ENCODE peak calls at places on chromosomes 7 and 10, in four cellular contexts. R is adipocyte, Y is SJSA1, Z is cardiac muscle cell. P is an unnamed sample.

GRCh38 chr7:131934452-131934851 is 378.0 kb upstream of the PODXL start:
- DNase-seq in R (no peak), Z (no peak), Y (no peak), P (no peak)

GRCh38 chr7:6026917-6027316 is 4.3 kb upstream of the ANKRD61 start:
- DNase-seq in Z (no peak), R (no peak), Y (no peak), P (no peak)

GRCh38 chr10:91271886-91272285 is 51.4 kb downstream of the PCGF5 start:
- DNase-seq in Y (no peak), Z (no peak), R (peak), P (peak)

GRCh38 chr10:24261627-24262026 is 52.7 kb downstream of the KIAA1217 start:
- DNase-seq in Z (no peak), Y (no peak), R (no peak), P (no peak)

GRCh38 chr7:46446151-46446550 is 525.1 kb upstream of the IGFBP3 start:
- DNase-seq in Z (no peak), R (no peak), Y (no peak), P (no peak)

GRCh38 chr7:650339-651031 is 76.0 kb upstream of the DNAAF5 start:
- DNase-seq in Z (no peak), R (no peak), Y (no peak), P (no peak)

GRCh38 chr7:99344061-99344647 is 18.5 kb downstream of the ARPC1A start:
- DNase-seq in Y (no peak), R (no peak), Z (no peak), P (no peak)

GRCh38 chr10:70265032-70265689 is 18.6 kb downstream of the NPFFR1 start:
- DNase-seq in Z (no peak), Y (no peak), R (no peak), P (no peak)

GRCh38 chr7:24980695-24981543 is 941 bp upstream of the OSBPL3 start:
- DNase-seq in Y (peak), Z (peak), R (peak), P (peak)

GRCh38 chr7:23696916-23697441 is 13.0 kb upstream of the STK31 start:
- DNase-seq in R (peak), Y (peak), Z (peak), P (peak)

GRCh38 chr10:125060851-125061556 is 99.4 kb downstream of the CTBP2 start:
- DNase-seq in R (peak), Y (peak), Z (peak), P (peak)

GRCh38 chr10:80541144-80541750 is 3.5 kb downstream of the SH2D4B start:
- DNase-seq in R (no peak), Z (peak), Y (no peak), P (no peak)

GRCh38 chr7:103958284-103958818 is 31.1 kb downstream of the RELN start:
- DNase-seq in Y (no peak), Z (no peak), R (no peak), P (no peak)

GRCh38 chr10:5046410-5046809 is 42.8 kb upstream of the AKR1C2 start:
- DNase-seq in Y (no peak), R (no peak), Z (no peak), P (no peak)

GRCh38 chr7:116740758-116741462 is 68.9 kb downstream of the MET start:
- DNase-seq in Y (no peak), R (no peak), Z (no peak), P (no peak)

GRCh38 chr7:43905209-43905946 is 1.0 kb downstream of the URGCP start:
- DNase-seq in Z (no peak), Y (no peak), R (peak), P (peak)

P was measured in GM03348.